ENCODE peak calls at places on chromosomes 5 and 9, in six cellular contexts. K, U, V, M, X and T are unnamed samples.
A peak's percentile ranks its signal among the peaks of the same experiment; 100 is the strongest.

GRCh38 chr9:136741885-136742568 is 713 bp downstream of the LCN10 start:
- DNase-seq in U (no peak), M (no peak), K (peak; percentile 48), X (no peak), V (no peak), T (no peak)

GRCh38 chr5:34762321-34762871 is 76.6 kb upstream of the TTC23L start:
- DNase-seq in M (peak; percentile 18), U (peak; percentile 95), K (no peak), X (no peak), V (no peak), T (peak; percentile 12)

GRCh38 chr9:125183561-125183960 is 6.0 kb downstream of the PPP6C start:
- DNase-seq in U (no peak), K (no peak), X (no peak), M (no peak), V (no peak), T (no peak)

GRCh38 chr9:94779693-94780290 is 53.3 kb downstream of the AOPEP start:
- DNase-seq in M (no peak), X (no peak), K (no peak), U (no peak), V (no peak), T (peak; percentile 69)

GRCh38 chr5:112525217-112525616 is 106.1 kb upstream of the EPB41L4A start:
- DNase-seq in K (no peak), X (no peak), M (no peak), V (no peak), U (no peak), T (no peak)

GRCh38 chr9:115766495-115766894 is 387.1 kb upstream of the PAPPA start:
- DNase-seq in U (no peak), M (peak; percentile 19), X (no peak), K (no peak), V (no peak), T (no peak)

GRCh38 chr5:29702875-29703274 is 1490.6 kb upstream of the CDH6 start:
- DNase-seq in M (no peak), U (no peak), K (no peak), V (no peak), X (no peak), T (no peak)

GRCh38 chr9:92763721-92764380 is 782 bp downstream of the BICD2 start:
- DNase-seq in X (no peak), V (no peak), U (no peak), K (peak; percentile 80), M (no peak), T (peak; percentile 57)

GRCh38 chr5:122129332-122129731 is at the start of gene ZNF474:
- DNase-seq in K (peak; percentile 91), V (no peak), M (peak; percentile 42), U (peak; percentile 89), X (no peak), T (peak; percentile 61)

GRCh38 chr5:145495741-145496140 is 339.4 kb downstream of the PRELID2 start:
- DNase-seq in K (no peak), V (no peak), U (peak; percentile 61), M (peak; percentile 61), X (no peak), T (no peak)

GRCh38 chr9:97786341-97786740 is 66.7 kb upstream of the FOXE1 start:
- DNase-seq in M (peak; percentile 21), V (no peak), U (no peak), X (no peak), K (peak; percentile 71), T (no peak)

GRCh38 chr9:90966475-90967150 is 165.0 kb downstream of the SYK start:
- DNase-seq in M (no peak), K (peak; percentile 41), X (no peak), U (no peak), V (no peak), T (no peak)

GRCh38 chr9:5510360-5510931 is at the start of gene PDCD1LG2:
- DNase-seq in X (no peak), M (no peak), V (no peak), U (peak; percentile 59), K (no peak), T (no peak)
- H3K4me3 ChIP-seq in X (no peak within 1 kb of the TSS), M (no peak within 1 kb of the TSS), V (no peak within 1 kb of the TSS), U (peak within 1 kb of the TSS; percentile 58), K (no peak within 1 kb of the TSS), T (no peak within 1 kb of the TSS)

DNA sequence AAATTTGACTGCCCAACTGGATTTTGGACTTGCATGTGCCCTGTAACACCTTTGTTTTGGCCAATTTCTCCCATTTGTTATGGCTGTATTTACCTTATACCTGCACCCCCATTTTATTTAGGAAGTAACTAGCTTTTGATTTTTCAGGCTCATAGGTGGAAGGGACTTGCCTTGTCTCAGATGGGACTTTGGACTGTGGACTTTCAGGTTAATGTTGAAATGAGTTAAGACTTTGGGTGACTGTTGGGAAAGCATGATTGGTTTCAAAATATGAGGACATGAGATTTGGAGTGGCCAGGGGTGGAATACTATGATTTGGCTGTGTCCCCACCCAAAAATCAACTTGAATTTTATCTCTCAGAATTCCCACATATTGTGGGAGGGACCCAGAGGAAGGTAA is 490.2 kb downstream of the PRR16 start:
- DNase-seq in U (no peak), K (no peak), X (no peak), M (no peak), V (no peak), T (no peak)
- H3K9me3 ChIP-seq in U (no peaks in the 10 kb centered on the region), K (peaks cover 43% of the 10 kb centered on the region), X (no peaks in the 10 kb centered on the region), M (peaks cover 5% of the 10 kb centered on the region), V (no peaks in the 10 kb centered on the region), T (no peaks in the 10 kb centered on the region)

GRCh38 chr9:109255394-109255793 is 65.5 kb downstream of the EPB41L4B start:
- DNase-seq in X (peak; percentile 69), U (no peak), K (no peak), V (no peak), M (no peak), T (no peak)
- H3K27ac ChIP-seq in X (peak overlapping the region; percentile 88), U (no peak overlapping the region), K (no peak overlapping the region), V (no peak overlapping the region), M (no peak overlapping the region), T (no peak overlapping the region)

DNA sequence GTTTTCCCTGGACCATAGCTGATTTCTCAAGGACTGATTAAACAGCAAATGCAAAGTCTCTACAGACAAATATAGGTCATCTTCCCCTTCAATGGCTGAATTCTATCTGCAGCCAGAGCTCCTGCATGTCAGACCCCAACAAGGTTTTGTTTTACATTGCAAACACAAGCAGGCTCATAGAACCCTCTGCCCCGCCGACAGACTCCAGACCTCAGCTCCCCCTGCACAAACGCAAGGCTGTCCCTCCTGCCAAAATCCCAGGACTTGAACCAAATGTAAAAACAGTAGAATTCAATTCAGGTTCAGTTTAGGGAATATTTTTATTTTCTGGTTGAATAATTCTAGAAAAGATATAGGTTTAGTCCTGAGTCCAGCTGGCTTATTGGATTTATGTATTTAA is 526.7 kb upstream of the TRPC7 start:
- DNase-seq in U (no peak), K (no peak), M (no peak), X (no peak), V (no peak), T (no peak)
- H3K4me3 ChIP-seq in U (no peak overlapping the region), K (no peak overlapping the region), M (no peak overlapping the region), X (no peak overlapping the region), V (no peak overlapping the region), T (no peak overlapping the region)

GRCh38 chr9:107684224-107684623 is 194.7 kb upstream of the KLF4 start:
- DNase-seq in U (no peak), K (no peak), X (no peak), V (no peak), M (no peak), T (peak; percentile 26)

GRCh38 chr9:107685901-107686300 is 196.3 kb upstream of the KLF4 start:
- DNase-seq in K (no peak), M (no peak), X (no peak), V (no peak), U (no peak), T (peak; percentile 63)

GRCh38 chr9:107683566-107683965 is 194.0 kb upstream of the KLF4 start:
- DNase-seq in M (no peak), K (no peak), V (no peak), X (no peak), U (no peak), T (no peak)

GRCh38 chr9:107688728-107689127 is 199.2 kb upstream of the KLF4 start:
- DNase-seq in X (no peak), M (no peak), K (no peak), U (no peak), V (no peak), T (no peak)

GRCh38 chr9:107685399-107685798 is 195.8 kb upstream of the KLF4 start:
- DNase-seq in U (no peak), X (no peak), V (no peak), M (no peak), K (no peak), T (no peak)
- H3K9me3 ChIP-seq in U (no peaks in the 10 kb centered on the region), X (no peaks in the 10 kb centered on the region), V (no peaks in the 10 kb centered on the region), M (no peaks in the 10 kb centered on the region), K (peaks cover 11% of the 10 kb centered on the region), T (no peaks in the 10 kb centered on the region)

GRCh38 chr9:79976501-79977444 is 405.0 kb downstream of the TLE4 start:
- DNase-seq in V (no peak), K (no peak), M (peak; percentile 17), U (no peak), X (no peak), T (peak; percentile 66)
- H3K27ac ChIP-seq in V (no peak overlapping the region), K (peak overlapping the region; percentile 14), M (no peak overlapping the region), U (no peak overlapping the region), X (no peak overlapping the region), T (peak overlapping the region; percentile 72)

DNA sequence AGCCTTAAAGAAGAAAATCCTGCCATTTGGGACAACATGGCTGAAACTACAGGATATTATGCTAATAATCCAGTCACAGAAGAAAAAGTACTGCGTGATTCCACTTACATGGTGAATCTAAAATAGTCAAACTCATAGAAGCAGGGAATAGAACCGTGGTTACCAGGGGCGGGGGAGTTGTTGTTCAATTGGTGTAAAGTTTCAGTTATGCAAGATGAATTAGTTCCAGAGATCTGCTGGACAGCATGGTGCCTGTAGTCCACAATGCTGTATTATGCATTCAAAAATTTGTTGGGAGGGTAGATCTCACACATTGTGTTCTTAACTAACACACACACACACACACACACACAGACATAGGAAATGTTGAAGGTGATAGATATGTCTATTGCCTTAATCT is 480.5 kb downstream of the DMRT2 start:
- DNase-seq in V (no peak), M (no peak), X (no peak), U (no peak), K (no peak), T (peak; percentile 91)
- H3K4me3 ChIP-seq in V (no peak overlapping the region), M (no peak overlapping the region), X (no peak overlapping the region), U (no peak overlapping the region), K (no peak overlapping the region), T (no peak overlapping the region)